ENCODE peak calls at places on chromosomes 5 and 9, in five cellular contexts. O is fibroblast of the aortic adventitia, P is A549, X is fibroblast of lung, C is mammary epithelial cell. B is an unnamed sample.

GRCh38 chr9:126564128-126564527 is 49.6 kb upstream of the LMX1B start:
- DNase-seq in X (no peak), O (no peak), C (no peak), P (no peak), B (no peak)

GRCh38 chr5:58407042-58407709 is 52.7 kb downstream of the PLK2 start:
- DNase-seq in P (peak), C (peak), X (peak), O (peak), B (peak)

GRCh38 chr9:133993635-133994253 is 1.6 kb upstream of the VAV2 start:
- DNase-seq in X (no peak), O (no peak), C (no peak), P (no peak), B (no peak)

GRCh38 chr9:137294684-137295312 is 7.3 kb downstream of the NRARP start:
- DNase-seq in O (peak), X (peak), C (peak), P (no peak), B (peak)

GRCh38 chr5:121164632-121165031 is 687.0 kb upstream of the FTMT start:
- DNase-seq in X (no peak), C (no peak), O (no peak), P (no peak), B (no peak)

GRCh38 chr5:148740966-148741742 is 85.3 kb upstream of the ADRB2 start:
- DNase-seq in P (peak), O (peak), C (peak), X (peak), B (peak)

GRCh38 chr9:85163415-85163814 is 493.9 kb downstream of the NTRK2 start:
- DNase-seq in X (peak), P (no peak), C (no peak), O (peak), B (peak)

GRCh38 chr9:117555964-117556629 is 141.2 kb upstream of the ASTN2 start:
- DNase-seq in P (peak), X (peak), C (peak), O (peak), B (peak)

GRCh38 chr9:33320568-33321261 is 30.4 kb downstream of the NFX1 start:
- DNase-seq in X (peak), P (peak), C (peak), O (peak), B (peak)

GRCh38 chr5:2883771-2884170 is 132.3 kb upstream of the IRX2 start:
- DNase-seq in X (no peak), C (no peak), P (no peak), O (no peak), B (no peak)

GRCh38 chr5:139862313-139862712 is 66.7 kb downstream of the PSD2 start:
- DNase-seq in C (peak), P (no peak), X (peak), O (peak), B (peak)

GRCh38 chr5:112374356-112374755 is 44.7 kb downstream of the EPB41L4A start:
- DNase-seq in C (no peak), P (no peak), X (no peak), O (no peak), B (no peak)

GRCh38 chr5:137570070-137570469 is 70.9 kb upstream of the SPOCK1 start:
- DNase-seq in X (no peak), C (no peak), P (no peak), O (no peak), B (no peak)

GRCh38 chr5:149383399-149383798 is 4.3 kb upstream of the IL17B start:
- DNase-seq in X (no peak), C (no peak), P (no peak), O (no peak), B (peak)

DNA sequence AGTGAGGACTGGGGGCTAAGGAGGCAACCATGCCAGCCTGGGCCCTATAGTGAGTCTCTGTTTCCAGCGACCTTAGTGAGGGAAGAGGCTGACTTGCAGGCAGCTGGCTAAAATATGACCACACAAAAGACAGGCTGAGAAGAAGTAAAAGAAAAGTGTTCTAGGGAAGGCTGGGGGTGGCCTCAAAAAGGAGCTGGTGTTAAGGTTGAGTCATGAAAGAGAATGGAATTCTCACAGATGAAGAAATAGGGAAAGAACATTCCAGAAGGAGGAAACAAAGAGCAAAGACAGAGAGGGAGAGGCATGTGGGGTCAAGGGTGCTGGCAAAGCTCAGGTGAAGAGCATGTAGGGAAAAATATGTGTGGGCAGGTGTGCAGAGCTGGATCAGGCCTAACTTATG is 302.7 kb upstream of the RFX3 start:
- DNase-seq in X (peak), C (peak), O (peak), P (no peak), B (peak)
- TF ChIP-seq CTCF in X (no peak), C (no peak), O (no peak), P (no peak), B (no peak)

DNA sequence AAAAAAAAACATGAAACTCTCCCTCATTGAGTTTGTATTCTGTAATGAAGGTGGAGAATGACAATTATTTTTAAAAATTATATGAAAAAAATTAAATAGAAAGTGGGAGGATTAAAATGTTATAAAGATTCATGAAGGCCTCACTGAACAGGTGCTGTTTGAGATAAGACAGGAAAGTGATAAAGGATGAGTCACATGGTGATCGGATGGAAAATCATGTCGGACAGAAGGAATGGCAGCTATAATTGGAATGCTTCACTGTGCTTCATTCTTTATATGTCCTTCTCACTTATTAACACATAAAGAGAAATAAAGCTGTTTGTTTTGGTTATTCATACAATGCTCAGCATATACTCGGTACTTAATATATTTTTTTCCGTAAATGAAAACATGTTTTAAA is 464.5 kb upstream of the RGMB start:
- DNase-seq in P (no peak), X (peak), C (peak), O (peak), B (no peak)
- H3K4me3 ChIP-seq in P (no peak), X (no peak), C (peak), O (no peak), B (no peak)

GRCh38 chr9:20407013-20407412 is 215.3 kb downstream of the MLLT3 start:
- DNase-seq in X (no peak), O (no peak), C (no peak), P (no peak), B (no peak)
- TF ChIP-seq CTCF in X (no peak), O (no peak), C (peak), P (no peak), B (no peak)

GRCh38 chr9:113223963-113224362 is 2.6 kb downstream of the SLC31A1 start:
- DNase-seq in O (peak), X (peak), C (peak), P (no peak), B (peak)

GRCh38 chr9:113221003-113221799 is at the start of the genes FKBP15 and SLC31A1:
- DNase-seq in C (peak), P (peak), X (peak), O (peak), B (peak)

GRCh38 chr9:113221800-113222481 is 597 bp downstream of the SLC31A1 start:
- DNase-seq in O (peak), X (no peak), P (peak), C (no peak), B (no peak)

GRCh38 chr9:113220467-113221002 is 542 bp downstream of the FKBP15 start:
- DNase-seq in C (no peak), X (no peak), O (no peak), P (no peak), B (no peak)

DNA sequence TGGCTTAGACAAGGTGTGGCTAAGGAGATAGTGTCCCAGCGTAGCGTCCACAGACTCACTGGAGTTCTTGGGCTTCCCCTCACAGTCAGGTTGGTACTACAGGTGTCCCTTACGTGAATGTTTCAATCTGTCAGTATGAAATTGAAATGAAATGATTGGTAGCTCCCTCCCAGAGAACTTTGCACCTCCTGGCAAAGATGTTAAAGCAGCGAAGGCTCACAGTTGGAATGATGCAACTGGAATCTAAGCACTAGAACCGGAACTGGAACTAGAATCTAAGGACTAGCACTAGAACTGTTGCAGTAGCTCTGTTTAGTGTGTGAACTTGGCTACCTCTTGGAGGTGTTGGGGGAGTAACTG is 1.1 kb downstream of the SLC31A1 start:
- DNase-seq in C (peak), O (peak), P (no peak), X (no peak), B (peak)
- H3K4me3 ChIP-seq in C (peak), O (peak), P (peak), X (peak), B (peak)

GRCh38 chr9:18485691-18486090 is 11.7 kb downstream of the ADAMTSL1 start:
- DNase-seq in O (peak), X (peak), P (no peak), C (no peak), B (peak)
- TF ChIP-seq CTCF in O (no peak), X (no peak), P (no peak), C (no peak), B (no peak)

GRCh38 chr9:97220894-97221477 is 86.5 kb upstream of the CCDC180 start:
- DNase-seq in C (no peak), X (no peak), P (no peak), O (no peak), B (no peak)
- H3K4me3 ChIP-seq in C (no peak), X (no peak), P (peak), O (peak), B (no peak)

GRCh38 chr9:12424243-12424642 is 268.9 kb upstream of the TYRP1 start:
- DNase-seq in P (no peak), O (no peak), C (no peak), X (no peak), B (no peak)

GRCh38 chr9:12426198-12426864 is 266.9 kb upstream of the TYRP1 start:
- DNase-seq in C (no peak), X (no peak), O (peak), P (no peak), B (peak)
- TF ChIP-seq CTCF in C (no peak), X (no peak), O (peak), P (no peak), B (no peak)